ENCODE peak calls at places on chromosomes 13 and 19, in six cellular contexts. One of them, this sample, is unnamed.
A peak's percentile ranks its signal among the peaks of the same experiment; 100 is the strongest.

GRCh38 chr19:11182994-11183393 is 14.4 kb downstream of the KANK2 start:
- DNase-seq in CD8-positive, alpha-beta T cell: no peak
- DNase-seq in HFF-Myc: no peak
- DNase-seq in nephron progenitor cell: no peak
- DNase-seq in gastrocnemius medialis: no peak
- DNase-seq in A549: no peak
- DNase-seq in this sample: no peak

GRCh38 chr19:45729774-45730388 is 815 bp downstream of the FBXO46 start:
- DNase-seq in CD8-positive, alpha-beta T cell: no peak
- DNase-seq in HFF-Myc: no peak
- DNase-seq in nephron progenitor cell: no peak
- DNase-seq in gastrocnemius medialis: no peak
- DNase-seq in A549: no peak
- DNase-seq in this sample: no peak

GRCh38 chr19:35988824-35989223 is 6.2 kb upstream of the SDHAF1 start:
- DNase-seq in CD8-positive, alpha-beta T cell: no peak
- DNase-seq in HFF-Myc: no peak
- DNase-seq in nephron progenitor cell: no peak
- DNase-seq in gastrocnemius medialis: no peak
- DNase-seq in A549: no peak
- DNase-seq in this sample: no peak

GRCh38 chr13:48602296-48603040 is 51.3 kb upstream of the CYSLTR2 start:
- DNase-seq in CD8-positive, alpha-beta T cell: peak; percentile 7
- DNase-seq in HFF-Myc: no peak
- DNase-seq in nephron progenitor cell: no peak
- DNase-seq in gastrocnemius medialis: no peak
- DNase-seq in A549: no peak
- DNase-seq in this sample: no peak

GRCh38 chr13:24274452-24274971 is 34.9 kb upstream of the C1QTNF9 start:
- DNase-seq in CD8-positive, alpha-beta T cell: peak; percentile 60
- DNase-seq in HFF-Myc: no peak
- DNase-seq in nephron progenitor cell: no peak
- DNase-seq in gastrocnemius medialis: no peak
- DNase-seq in A549: no peak
- DNase-seq in this sample: peak; percentile 70

GRCh38 chr19:10510301-10510802 is 6.9 kb downstream of the S1PR5 start:
- DNase-seq in CD8-positive, alpha-beta T cell: peak; percentile 79
- DNase-seq in HFF-Myc: no peak
- DNase-seq in nephron progenitor cell: peak; percentile 81
- DNase-seq in gastrocnemius medialis: no peak
- DNase-seq in A549: no peak
- DNase-seq in this sample: peak; percentile 62

GRCh38 chr13:110319774-110320509 is 12.9 kb downstream of the COL4A2 start:
- DNase-seq in CD8-positive, alpha-beta T cell: no peak
- DNase-seq in HFF-Myc: no peak
- DNase-seq in nephron progenitor cell: no peak
- DNase-seq in gastrocnemius medialis: no peak
- DNase-seq in A549: peak; percentile 75
- DNase-seq in this sample: no peak

GRCh38 chr19:17830567-17831418 is 9.5 kb upstream of the INSL3 start:
- DNase-seq in CD8-positive, alpha-beta T cell: no peak
- DNase-seq in HFF-Myc: no peak
- DNase-seq in nephron progenitor cell: peak; percentile 96
- DNase-seq in gastrocnemius medialis: no peak
- DNase-seq in A549: peak; percentile 91
- DNase-seq in this sample: no peak

GRCh38 chr13:73060251-73061160 is 1.7 kb downstream of the KLF5 start:
- DNase-seq in CD8-positive, alpha-beta T cell: no peak
- DNase-seq in HFF-Myc: peak; percentile 52
- DNase-seq in nephron progenitor cell: peak; percentile 12
- DNase-seq in gastrocnemius medialis: peak; percentile 22
- DNase-seq in A549: no peak
- DNase-seq in this sample: no peak

GRCh38 chr19:49474545-49474930 is 523 bp downstream of the FLT3LG start:
- DNase-seq in CD8-positive, alpha-beta T cell: no peak
- DNase-seq in HFF-Myc: no peak
- DNase-seq in nephron progenitor cell: no peak
- DNase-seq in gastrocnemius medialis: no peak
- DNase-seq in A549: no peak
- DNase-seq in this sample: no peak

GRCh38 chr13:53129864-53130393 is 101.3 kb downstream of the OLFM4 start:
- DNase-seq in CD8-positive, alpha-beta T cell: no peak
- DNase-seq in HFF-Myc: no peak
- DNase-seq in nephron progenitor cell: no peak
- DNase-seq in gastrocnemius medialis: no peak
- DNase-seq in A549: no peak
- DNase-seq in this sample: no peak

GRCh38 chr19:58408152-58409009 is at the start of gene ZNF584:
- DNase-seq in CD8-positive, alpha-beta T cell: peak; percentile 94
- DNase-seq in HFF-Myc: peak; percentile 79
- DNase-seq in nephron progenitor cell: peak; percentile 98
- DNase-seq in gastrocnemius medialis: peak; percentile 94
- DNase-seq in A549: peak; percentile 96
- DNase-seq in this sample: peak; percentile 86

GRCh38 chr13:46369506-46370268 is 17.4 kb downstream of the RUBCNL start:
- DNase-seq in CD8-positive, alpha-beta T cell: no peak
- DNase-seq in HFF-Myc: no peak
- DNase-seq in nephron progenitor cell: no peak
- DNase-seq in gastrocnemius medialis: no peak
- DNase-seq in A549: no peak
- DNase-seq in this sample: no peak

GRCh38 chr19:32717496-32717895 is 2.1 kb upstream of the TDRD12 start:
- DNase-seq in CD8-positive, alpha-beta T cell: no peak
- DNase-seq in HFF-Myc: no peak
- DNase-seq in nephron progenitor cell: no peak
- DNase-seq in gastrocnemius medialis: no peak
- DNase-seq in A549: no peak
- DNase-seq in this sample: no peak
- TF ChIP-seq CTCF in CD8-positive, alpha-beta T cell: no peak
- TF ChIP-seq CTCF in HFF-Myc: no peak
- TF ChIP-seq CTCF in nephron progenitor cell: no peak
- TF ChIP-seq CTCF in gastrocnemius medialis: no peak
- TF ChIP-seq CTCF in A549: no peak
- TF ChIP-seq CTCF in this sample: no peak

DNA sequence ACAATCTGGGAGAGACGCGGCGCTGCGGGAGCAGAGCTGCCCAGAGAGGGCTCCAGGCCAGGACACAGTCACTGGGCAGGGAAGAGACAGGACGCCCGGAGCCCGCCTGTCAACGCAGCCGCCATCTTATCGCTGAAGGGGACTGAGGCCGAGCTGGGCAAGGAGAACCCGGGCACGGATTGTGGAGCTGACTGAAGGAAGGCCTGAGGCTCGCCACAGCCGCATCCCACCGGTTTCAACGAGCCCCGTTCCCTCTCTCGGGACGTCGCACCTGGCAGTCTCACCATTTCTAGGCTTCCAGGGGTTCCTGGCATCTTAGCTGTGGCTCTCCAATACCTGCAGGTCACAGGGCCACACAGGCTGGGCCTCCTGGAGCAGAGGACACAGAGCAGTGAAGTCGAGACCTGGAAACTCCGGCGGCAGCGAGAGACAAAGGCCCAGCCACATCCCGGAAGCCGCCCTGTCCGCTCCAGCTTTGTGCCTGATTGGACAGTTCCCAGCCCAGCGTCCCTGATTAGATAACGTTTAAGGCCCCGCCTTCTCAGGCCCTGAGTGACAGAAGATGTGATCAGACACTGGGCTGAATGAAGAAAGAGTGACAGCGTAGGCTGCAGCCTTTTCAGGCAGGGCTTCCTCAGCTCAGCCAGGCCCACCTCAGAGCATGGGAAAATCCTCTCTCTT is at the start of gene ZNF91:
- DNase-seq in CD8-positive, alpha-beta T cell: peak; percentile 90
- DNase-seq in HFF-Myc: peak; percentile 84
- DNase-seq in nephron progenitor cell: peak; percentile 85
- DNase-seq in gastrocnemius medialis: peak; percentile 96
- DNase-seq in A549: peak; percentile 63
- DNase-seq in this sample: peak; percentile 90
- TF ChIP-seq CTCF in CD8-positive, alpha-beta T cell: no peak
- TF ChIP-seq CTCF in HFF-Myc: no peak
- TF ChIP-seq CTCF in nephron progenitor cell: no peak
- TF ChIP-seq CTCF in gastrocnemius medialis: no peak
- TF ChIP-seq CTCF in A549: no peak
- TF ChIP-seq CTCF in this sample: no peak

DNA sequence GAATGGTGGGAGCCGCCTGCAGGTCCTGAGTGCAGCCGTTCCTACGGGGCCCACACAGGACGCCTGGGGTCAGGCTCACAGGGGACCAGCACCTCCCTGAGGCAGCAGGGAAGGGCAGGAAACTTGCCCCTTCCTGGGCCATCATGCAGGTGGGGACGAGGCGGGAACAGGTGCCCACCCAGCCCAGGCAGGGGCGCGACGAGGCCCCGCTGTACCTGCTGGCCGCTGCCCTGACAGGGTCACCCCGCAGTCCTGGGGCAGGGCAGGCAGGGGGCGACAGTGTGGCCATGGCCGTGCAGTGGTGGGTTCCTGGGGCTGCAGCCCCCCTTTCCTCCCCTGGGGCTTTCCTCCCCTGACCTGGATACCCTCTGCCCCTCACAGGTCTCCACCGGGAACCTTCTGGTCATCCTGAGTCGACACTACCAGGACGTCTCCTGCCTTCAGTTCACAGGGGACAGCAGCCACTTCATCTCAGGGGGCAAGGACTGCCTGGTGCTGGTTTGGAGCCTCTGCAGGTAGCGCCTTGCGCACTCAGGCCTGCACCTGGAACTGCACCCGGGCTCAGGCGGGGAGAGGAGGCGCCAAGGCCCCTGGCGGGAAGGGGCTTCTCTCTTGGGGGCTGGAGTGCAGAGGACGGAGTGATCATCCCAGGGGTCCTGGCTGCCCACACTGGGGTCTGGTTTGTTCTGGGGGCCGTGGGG is 5.4 kb downstream of the WDR18 start:
- DNase-seq in CD8-positive, alpha-beta T cell: no peak
- DNase-seq in HFF-Myc: no peak
- DNase-seq in nephron progenitor cell: no peak
- DNase-seq in gastrocnemius medialis: no peak
- DNase-seq in A549: no peak
- DNase-seq in this sample: no peak
- TF ChIP-seq CTCF in CD8-positive, alpha-beta T cell: no peak
- TF ChIP-seq CTCF in HFF-Myc: peak; percentile 30
- TF ChIP-seq CTCF in nephron progenitor cell: peak; percentile 23
- TF ChIP-seq CTCF in gastrocnemius medialis: no peak
- TF ChIP-seq CTCF in A549: no peak
- TF ChIP-seq CTCF in this sample: no peak

DNA sequence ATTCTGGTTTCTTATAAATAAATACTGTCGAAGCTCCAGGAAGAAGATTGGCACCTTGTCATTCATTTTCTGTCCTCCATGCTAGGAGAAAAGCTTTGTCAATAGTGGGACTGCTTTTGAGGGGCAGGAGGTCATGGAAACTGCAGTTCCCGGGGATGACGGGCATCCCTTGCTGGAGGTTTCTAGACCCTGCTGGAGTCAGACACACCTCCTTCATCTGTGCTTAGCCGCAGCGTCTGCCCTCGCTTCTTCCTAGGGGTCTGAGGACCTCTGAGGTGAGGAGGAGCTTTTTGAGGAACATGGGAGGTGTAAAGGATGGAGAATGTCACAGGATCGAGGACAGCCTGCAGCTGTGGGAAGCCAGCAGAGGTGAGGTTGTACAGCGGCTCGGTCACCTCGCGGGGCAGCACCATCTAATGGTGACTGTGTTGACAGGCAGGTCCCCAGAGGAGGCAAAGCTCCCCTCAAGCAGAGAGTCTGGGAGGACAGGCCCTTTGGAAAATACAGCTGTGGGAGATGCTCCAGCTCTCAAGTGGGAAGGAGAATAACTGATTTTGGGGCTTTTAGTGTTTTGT is 172.7 kb upstream of the RNF113B start:
- DNase-seq in CD8-positive, alpha-beta T cell: no peak
- DNase-seq in HFF-Myc: no peak
- DNase-seq in nephron progenitor cell: peak; percentile 37
- DNase-seq in gastrocnemius medialis: no peak
- DNase-seq in A549: peak; percentile 7
- DNase-seq in this sample: no peak
- TF ChIP-seq CTCF in CD8-positive, alpha-beta T cell: no peak
- TF ChIP-seq CTCF in HFF-Myc: no peak
- TF ChIP-seq CTCF in nephron progenitor cell: no peak
- TF ChIP-seq CTCF in gastrocnemius medialis: no peak
- TF ChIP-seq CTCF in A549: no peak
- TF ChIP-seq CTCF in this sample: no peak

GRCh38 chr13:63631006-63631405 is 2215.4 kb upstream of the PCDH20 start:
- DNase-seq in CD8-positive, alpha-beta T cell: no peak
- DNase-seq in HFF-Myc: no peak
- DNase-seq in nephron progenitor cell: no peak
- DNase-seq in gastrocnemius medialis: no peak
- DNase-seq in A549: no peak
- DNase-seq in this sample: no peak

GRCh38 chr13:63636231-63636993 is 2220.8 kb upstream of the PCDH20 start:
- DNase-seq in CD8-positive, alpha-beta T cell: no peak
- DNase-seq in HFF-Myc: no peak
- DNase-seq in nephron progenitor cell: no peak
- DNase-seq in gastrocnemius medialis: no peak
- DNase-seq in A549: peak; percentile 14
- DNase-seq in this sample: no peak
- TF ChIP-seq CTCF in CD8-positive, alpha-beta T cell: no peak
- TF ChIP-seq CTCF in HFF-Myc: no peak
- TF ChIP-seq CTCF in nephron progenitor cell: no peak
- TF ChIP-seq CTCF in gastrocnemius medialis: no peak
- TF ChIP-seq CTCF in A549: peak; percentile 24
- TF ChIP-seq CTCF in this sample: no peak

GRCh38 chr13:80029170-80029569 is 311.8 kb downstream of the SPRY2 start:
- DNase-seq in CD8-positive, alpha-beta T cell: no peak
- DNase-seq in HFF-Myc: no peak
- DNase-seq in nephron progenitor cell: no peak
- DNase-seq in gastrocnemius medialis: no peak
- DNase-seq in A549: no peak
- DNase-seq in this sample: no peak

GRCh38 chr13:80033286-80033685 is 307.6 kb downstream of the SPRY2 start:
- DNase-seq in CD8-positive, alpha-beta T cell: no peak
- DNase-seq in HFF-Myc: no peak
- DNase-seq in nephron progenitor cell: no peak
- DNase-seq in gastrocnemius medialis: no peak
- DNase-seq in A549: no peak
- DNase-seq in this sample: no peak

GRCh38 chr13:80035096-80035495 is 305.8 kb downstream of the SPRY2 start:
- DNase-seq in CD8-positive, alpha-beta T cell: no peak
- DNase-seq in HFF-Myc: no peak
- DNase-seq in nephron progenitor cell: no peak
- DNase-seq in gastrocnemius medialis: no peak
- DNase-seq in A549: no peak
- DNase-seq in this sample: no peak

GRCh38 chr13:80030491-80030890 is 310.4 kb downstream of the SPRY2 start:
- DNase-seq in CD8-positive, alpha-beta T cell: no peak
- DNase-seq in HFF-Myc: peak; percentile 29
- DNase-seq in nephron progenitor cell: no peak
- DNase-seq in gastrocnemius medialis: no peak
- DNase-seq in A549: peak; percentile 67
- DNase-seq in this sample: no peak
- TF ChIP-seq CTCF in CD8-positive, alpha-beta T cell: no peak
- TF ChIP-seq CTCF in HFF-Myc: peak; percentile 31
- TF ChIP-seq CTCF in nephron progenitor cell: no peak
- TF ChIP-seq CTCF in gastrocnemius medialis: no peak
- TF ChIP-seq CTCF in A549: peak; percentile 35
- TF ChIP-seq CTCF in this sample: no peak

This sample was measured in natural killer cell.